ENCODE peak calls at places on chromosomes 6 and 20, in eight cellular contexts. One of them, this sample, is unnamed.

GRCh38 chr6:150830409-150831165 is 34.9 kb upstream of the MTHFD1L start:
- DNase-seq in mucosa of descending colon: no peak
- DNase-seq in dorsolateral prefrontal cortex: no peak
- DNase-seq in AG04450: peak; percentile 16
- DNase-seq in ovary: no peak
- DNase-seq in cardiac fibroblast: no peak
- DNase-seq in H1: no peak
- DNase-seq in left ventricle myocardium inferior: no peak
- DNase-seq in this sample: peak; percentile 29

GRCh38 chr6:7646394-7646793 is 56.4 kb downstream of the SNRNP48 start:
- DNase-seq in mucosa of descending colon: no peak
- DNase-seq in dorsolateral prefrontal cortex: no peak
- DNase-seq in AG04450: no peak
- DNase-seq in ovary: no peak
- DNase-seq in cardiac fibroblast: peak; percentile 34
- DNase-seq in H1: no peak
- DNase-seq in left ventricle myocardium inferior: no peak
- DNase-seq in this sample: peak; percentile 90

GRCh38 chr20:57938158-57939108 is 228.6 kb upstream of the PMEPA1 start:
- DNase-seq in mucosa of descending colon: no peak
- DNase-seq in dorsolateral prefrontal cortex: no peak
- DNase-seq in AG04450: no peak
- DNase-seq in ovary: no peak
- DNase-seq in cardiac fibroblast: peak; percentile 13
- DNase-seq in H1: no peak
- DNase-seq in left ventricle myocardium inferior: no peak
- DNase-seq in this sample: no peak

GRCh38 chr6:35511183-35511941 is 1.3 kb downstream of the TULP1 start:
- DNase-seq in mucosa of descending colon: no peak
- DNase-seq in dorsolateral prefrontal cortex: no peak
- DNase-seq in AG04450: no peak
- DNase-seq in ovary: no peak
- DNase-seq in cardiac fibroblast: no peak
- DNase-seq in H1: no peak
- DNase-seq in left ventricle myocardium inferior: no peak
- DNase-seq in this sample: no peak

GRCh38 chr6:16322666-16323312 is 84.4 kb downstream of the GMPR start:
- DNase-seq in mucosa of descending colon: peak; percentile 58
- DNase-seq in dorsolateral prefrontal cortex: peak; percentile 65
- DNase-seq in AG04450: peak; percentile 87
- DNase-seq in ovary: no peak
- DNase-seq in cardiac fibroblast: peak; percentile 62
- DNase-seq in H1: no peak
- DNase-seq in left ventricle myocardium inferior: peak; percentile 55
- DNase-seq in this sample: peak; percentile 87

GRCh38 chr6:659716-660581 is 3.0 kb upstream of the HUS1B start:
- DNase-seq in mucosa of descending colon: no peak
- DNase-seq in dorsolateral prefrontal cortex: no peak
- DNase-seq in AG04450: no peak
- DNase-seq in ovary: no peak
- DNase-seq in cardiac fibroblast: no peak
- DNase-seq in H1: peak; percentile 63
- DNase-seq in left ventricle myocardium inferior: no peak
- DNase-seq in this sample: no peak

GRCh38 chr20:55830124-55830828 is 175.0 kb downstream of the CBLN4 start:
- DNase-seq in mucosa of descending colon: no peak
- DNase-seq in dorsolateral prefrontal cortex: no peak
- DNase-seq in AG04450: no peak
- DNase-seq in ovary: no peak
- DNase-seq in cardiac fibroblast: no peak
- DNase-seq in H1: no peak
- DNase-seq in left ventricle myocardium inferior: no peak
- DNase-seq in this sample: no peak

GRCh38 chr6:4543596-4543995 is 232.6 kb upstream of the CDYL start:
- DNase-seq in mucosa of descending colon: no peak
- DNase-seq in dorsolateral prefrontal cortex: no peak
- DNase-seq in AG04450: no peak
- DNase-seq in ovary: no peak
- DNase-seq in cardiac fibroblast: peak; percentile 39
- DNase-seq in H1: no peak
- DNase-seq in left ventricle myocardium inferior: no peak
- DNase-seq in this sample: no peak

GRCh38 chr20:47929368-47930115 is 144.3 kb upstream of the SULF2 start:
- DNase-seq in mucosa of descending colon: no peak
- DNase-seq in dorsolateral prefrontal cortex: no peak
- DNase-seq in AG04450: no peak
- DNase-seq in ovary: no peak
- DNase-seq in cardiac fibroblast: peak; percentile 81
- DNase-seq in H1: no peak
- DNase-seq in left ventricle myocardium inferior: no peak
- DNase-seq in this sample: peak; percentile 89

GRCh38 chr20:48523191-48523757 is 304.5 kb downstream of the PREX1 start:
- DNase-seq in mucosa of descending colon: no peak
- DNase-seq in dorsolateral prefrontal cortex: no peak
- DNase-seq in AG04450: no peak
- DNase-seq in ovary: no peak
- DNase-seq in cardiac fibroblast: peak; percentile 82
- DNase-seq in H1: peak; percentile 53
- DNase-seq in left ventricle myocardium inferior: no peak
- DNase-seq in this sample: peak; percentile 44

DNA sequence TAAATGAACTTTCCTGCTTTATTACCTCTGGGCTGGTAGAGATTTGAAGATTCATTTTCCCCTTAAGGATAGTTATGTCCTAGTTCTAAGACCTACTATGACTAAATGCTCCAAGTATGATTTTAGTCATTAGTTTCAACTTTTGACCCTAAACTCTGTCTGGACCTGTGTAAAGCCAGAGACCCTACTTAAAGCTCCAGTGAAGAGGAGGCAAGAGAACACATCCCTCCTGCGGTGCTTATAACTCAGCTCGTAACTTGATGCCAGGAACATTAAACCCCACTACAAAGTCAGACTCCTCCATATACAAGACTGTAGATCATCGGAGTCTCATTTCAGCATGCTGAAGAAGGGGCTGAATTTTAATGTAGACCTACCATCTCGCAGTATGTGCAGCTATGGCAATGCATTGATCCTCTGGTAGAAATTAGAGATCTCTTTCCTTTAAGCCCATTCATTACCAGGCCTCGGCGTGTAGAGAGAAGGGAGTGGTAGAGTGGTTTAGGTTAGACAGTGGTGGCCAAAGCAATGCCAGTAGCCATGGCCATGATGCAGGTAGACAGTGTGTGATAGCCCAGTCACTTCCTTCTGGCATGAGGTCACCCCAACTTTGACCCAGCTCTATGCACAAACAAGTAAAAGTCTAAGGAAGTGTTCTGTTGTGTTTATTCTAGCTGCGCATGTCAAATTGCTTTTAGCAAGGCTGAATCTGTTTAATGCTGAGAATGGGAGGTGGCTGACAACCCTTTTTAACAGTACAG is 34.8 kb upstream of the MYB start:
- DNase-seq in mucosa of descending colon: no peak
- DNase-seq in dorsolateral prefrontal cortex: no peak
- DNase-seq in AG04450: no peak
- DNase-seq in ovary: no peak
- DNase-seq in cardiac fibroblast: peak; percentile 6
- DNase-seq in H1: no peak
- DNase-seq in left ventricle myocardium inferior: no peak
- DNase-seq in this sample: peak; percentile 7
- TF ChIP-seq CTCF in mucosa of descending colon: no peak
- TF ChIP-seq CTCF in dorsolateral prefrontal cortex: no peak
- TF ChIP-seq CTCF in AG04450: no peak
- TF ChIP-seq CTCF in ovary: no peak
- TF ChIP-seq CTCF in cardiac fibroblast: no peak
- TF ChIP-seq CTCF in H1: no peak
- TF ChIP-seq CTCF in left ventricle myocardium inferior: no peak
- TF ChIP-seq CTCF in this sample: no peak

DNA sequence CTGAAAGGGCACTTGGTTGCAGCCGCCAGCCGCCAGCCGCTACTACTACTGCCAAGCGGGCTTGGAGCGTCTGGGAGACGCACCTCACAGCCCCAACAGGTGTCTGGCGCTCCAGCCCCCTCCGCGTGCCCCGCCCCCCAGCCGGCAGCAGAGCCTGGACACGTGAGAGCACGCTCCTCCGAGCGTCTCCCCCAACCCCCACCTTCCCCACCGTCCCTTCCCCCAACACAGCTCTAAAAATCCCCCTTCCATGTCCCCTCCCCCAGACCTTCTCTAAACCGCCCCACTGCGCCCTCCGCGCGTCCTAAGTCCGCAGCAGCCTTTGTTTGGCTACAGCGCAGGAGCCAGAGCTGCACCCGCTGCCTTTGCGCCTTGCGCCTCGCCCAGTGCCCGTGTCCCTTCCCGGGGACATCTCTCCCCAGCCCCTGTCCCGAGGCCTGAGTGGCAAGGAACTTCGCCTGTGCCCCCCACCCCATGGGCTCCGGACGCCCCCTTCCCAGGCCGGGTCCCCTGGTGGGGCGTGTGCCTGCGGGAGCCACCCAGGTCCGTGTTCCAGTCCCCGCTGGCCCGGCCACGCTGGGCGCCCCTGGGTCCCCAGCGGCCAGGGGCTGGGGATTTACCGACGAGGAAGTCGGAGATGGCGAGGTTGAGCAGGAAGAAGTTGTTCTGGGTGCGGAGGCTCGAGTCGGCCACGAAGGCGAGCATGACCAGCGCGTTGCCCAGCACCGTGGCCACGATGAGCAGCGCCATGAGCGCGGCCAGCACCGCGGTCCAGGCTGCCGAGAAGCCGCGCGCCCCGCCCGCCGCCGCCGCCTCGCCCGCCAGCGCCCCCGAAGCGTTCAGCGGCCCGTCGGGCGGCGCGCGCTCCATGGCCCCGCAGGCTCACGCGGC is 732 bp downstream of the HRH3 start:
- DNase-seq in mucosa of descending colon: no peak
- DNase-seq in dorsolateral prefrontal cortex: no peak
- DNase-seq in AG04450: no peak
- DNase-seq in ovary: no peak
- DNase-seq in cardiac fibroblast: no peak
- DNase-seq in H1: peak; percentile 67
- DNase-seq in left ventricle myocardium inferior: no peak
- DNase-seq in this sample: no peak
- H3K4me3 ChIP-seq in mucosa of descending colon: no peak overlapping the region
- H3K4me3 ChIP-seq in dorsolateral prefrontal cortex: peak overlapping the region; percentile 36
- H3K4me3 ChIP-seq in AG04450: no peak overlapping the region
- H3K4me3 ChIP-seq in ovary: no peak overlapping the region
- H3K4me3 ChIP-seq in cardiac fibroblast: peak overlapping the region; percentile 13
- H3K4me3 ChIP-seq in H1: peak overlapping the region; percentile 40
- H3K4me3 ChIP-seq in left ventricle myocardium inferior: peak overlapping the region; percentile 56
- H3K4me3 ChIP-seq in this sample: no peak overlapping the region

GRCh38 chr6:136284909-136285308 is 4.7 kb downstream of the BCLAF1 start:
- DNase-seq in mucosa of descending colon: no peak
- DNase-seq in dorsolateral prefrontal cortex: no peak
- DNase-seq in AG04450: peak; percentile 36
- DNase-seq in ovary: no peak
- DNase-seq in cardiac fibroblast: peak; percentile 33
- DNase-seq in H1: no peak
- DNase-seq in left ventricle myocardium inferior: no peak
- DNase-seq in this sample: peak; percentile 64

GRCh38 chr6:136289579-136290405 is at the start of gene BCLAF1:
- DNase-seq in mucosa of descending colon: peak; percentile 100
- DNase-seq in dorsolateral prefrontal cortex: peak; percentile 100
- DNase-seq in AG04450: peak; percentile 99
- DNase-seq in ovary: peak; percentile 100
- DNase-seq in cardiac fibroblast: peak; percentile 100
- DNase-seq in H1: peak; percentile 99
- DNase-seq in left ventricle myocardium inferior: peak; percentile 100
- DNase-seq in this sample: peak; percentile 99

GRCh38 chr6:136290406-136291010 is 862 bp upstream of the BCLAF1 start:
- DNase-seq in mucosa of descending colon: peak; percentile 79
- DNase-seq in dorsolateral prefrontal cortex: peak; percentile 70
- DNase-seq in AG04450: peak; percentile 60
- DNase-seq in ovary: peak; percentile 68
- DNase-seq in cardiac fibroblast: peak; percentile 96
- DNase-seq in H1: peak; percentile 56
- DNase-seq in left ventricle myocardium inferior: peak; percentile 70
- DNase-seq in this sample: peak; percentile 90

GRCh38 chr6:136288566-136289326 is 900 bp downstream of the BCLAF1 start:
- DNase-seq in mucosa of descending colon: peak; percentile 78
- DNase-seq in dorsolateral prefrontal cortex: peak; percentile 67
- DNase-seq in AG04450: peak; percentile 88
- DNase-seq in ovary: peak; percentile 77
- DNase-seq in cardiac fibroblast: peak; percentile 96
- DNase-seq in H1: peak; percentile 68
- DNase-seq in left ventricle myocardium inferior: peak; percentile 63
- DNase-seq in this sample: peak; percentile 98

DNA sequence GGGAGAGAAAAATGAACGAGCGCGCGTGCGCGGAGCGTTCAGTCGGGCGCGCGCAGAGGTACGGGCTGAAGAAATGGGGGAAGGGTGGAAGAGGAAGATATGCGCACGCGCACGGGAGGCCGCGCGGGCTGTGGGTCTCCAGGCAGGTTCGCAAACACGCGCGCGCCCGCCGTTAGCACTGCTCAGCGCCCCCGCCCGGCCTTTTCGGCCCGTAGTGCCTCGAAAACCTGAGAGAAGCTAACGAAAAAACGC is 393 bp downstream of the BCLAF1 start:
- DNase-seq in mucosa of descending colon: peak; percentile 95
- DNase-seq in dorsolateral prefrontal cortex: peak; percentile 88
- DNase-seq in AG04450: peak; percentile 72
- DNase-seq in ovary: peak; percentile 92
- DNase-seq in cardiac fibroblast: peak; percentile 93
- DNase-seq in H1: peak; percentile 92
- DNase-seq in left ventricle myocardium inferior: peak; percentile 92
- DNase-seq in this sample: peak; percentile 81
- TF ChIP-seq CTCF in mucosa of descending colon: no peak
- TF ChIP-seq CTCF in dorsolateral prefrontal cortex: no peak
- TF ChIP-seq CTCF in AG04450: no peak
- TF ChIP-seq CTCF in ovary: no peak
- TF ChIP-seq CTCF in cardiac fibroblast: no peak
- TF ChIP-seq CTCF in H1: no peak
- TF ChIP-seq CTCF in left ventricle myocardium inferior: no peak
- TF ChIP-seq CTCF in this sample: no peak

GRCh38 chr6:15263780-15264374 is 18.0 kb downstream of the JARID2 start:
- DNase-seq in mucosa of descending colon: no peak
- DNase-seq in dorsolateral prefrontal cortex: no peak
- DNase-seq in AG04450: no peak
- DNase-seq in ovary: no peak
- DNase-seq in cardiac fibroblast: no peak
- DNase-seq in H1: no peak
- DNase-seq in left ventricle myocardium inferior: no peak
- DNase-seq in this sample: no peak

GRCh38 chr6:15266423-15266996 is 20.6 kb downstream of the JARID2 start:
- DNase-seq in mucosa of descending colon: no peak
- DNase-seq in dorsolateral prefrontal cortex: no peak
- DNase-seq in AG04450: no peak
- DNase-seq in ovary: no peak
- DNase-seq in cardiac fibroblast: peak; percentile 51
- DNase-seq in H1: no peak
- DNase-seq in left ventricle myocardium inferior: peak; percentile 33
- DNase-seq in this sample: no peak

GRCh38 chr6:15264412-15264811 is 18.5 kb downstream of the JARID2 start:
- DNase-seq in mucosa of descending colon: no peak
- DNase-seq in dorsolateral prefrontal cortex: no peak
- DNase-seq in AG04450: no peak
- DNase-seq in ovary: no peak
- DNase-seq in cardiac fibroblast: no peak
- DNase-seq in H1: no peak
- DNase-seq in left ventricle myocardium inferior: no peak
- DNase-seq in this sample: no peak

GRCh38 chr6:15265787-15266186 is 19.9 kb downstream of the JARID2 start:
- DNase-seq in mucosa of descending colon: no peak
- DNase-seq in dorsolateral prefrontal cortex: no peak
- DNase-seq in AG04450: no peak
- DNase-seq in ovary: no peak
- DNase-seq in cardiac fibroblast: no peak
- DNase-seq in H1: no peak
- DNase-seq in left ventricle myocardium inferior: no peak
- DNase-seq in this sample: no peak

GRCh38 chr6:15264902-15265761 is 19.3 kb downstream of the JARID2 start:
- DNase-seq in mucosa of descending colon: no peak
- DNase-seq in dorsolateral prefrontal cortex: no peak
- DNase-seq in AG04450: peak; percentile 66
- DNase-seq in ovary: no peak
- DNase-seq in cardiac fibroblast: peak; percentile 68
- DNase-seq in H1: no peak
- DNase-seq in left ventricle myocardium inferior: peak; percentile 48
- DNase-seq in this sample: peak; percentile 69
- H3K4me3 ChIP-seq in mucosa of descending colon: no peak overlapping the region
- H3K4me3 ChIP-seq in dorsolateral prefrontal cortex: no peak overlapping the region
- H3K4me3 ChIP-seq in AG04450: no peak overlapping the region
- H3K4me3 ChIP-seq in ovary: no peak overlapping the region
- H3K4me3 ChIP-seq in cardiac fibroblast: no peak overlapping the region
- H3K4me3 ChIP-seq in H1: peak overlapping the region; percentile 15
- H3K4me3 ChIP-seq in left ventricle myocardium inferior: peak overlapping the region; percentile 37
- H3K4me3 ChIP-seq in this sample: no peak overlapping the region